ENCODE peak calls at places on chromosome 7, in eight cellular contexts. One of them, this sample, is unnamed.

GRCh38 chr7:81736088-81736487 is 33.8 kb downstream of the HGF start:
- DNase-seq in activated naive CD8-positive, alpha-beta T cell treated with anti-CD3 and anti-CD28 coated beads for 36 hours: no peak
- DNase-seq in NCI-H82: no peak
- DNase-seq in fibroblast of pulmonary artery: peak
- DNase-seq in MM.1S: no peak
- DNase-seq in heart right ventricle: no peak
- DNase-seq in HTR-8/SVneo: no peak
- DNase-seq in T-helper 9 cell: no peak
- DNase-seq in this sample: no peak

GRCh38 chr7:125661677-125662076 is 732.1 kb upstream of the POT1 start:
- DNase-seq in T-helper 9 cell: no peak
- DNase-seq in activated naive CD8-positive, alpha-beta T cell treated with anti-CD3 and anti-CD28 coated beads for 36 hours: no peak
- DNase-seq in NCI-H82: no peak
- DNase-seq in MM.1S: no peak
- DNase-seq in HTR-8/SVneo: no peak
- DNase-seq in heart right ventricle: no peak
- DNase-seq in fibroblast of pulmonary artery: no peak
- DNase-seq in this sample: no peak

GRCh38 chr7:1814089-1814811 is 144.2 kb downstream of the ELFN1 start:
- DNase-seq in fibroblast of pulmonary artery: no peak
- DNase-seq in heart right ventricle: no peak
- DNase-seq in T-helper 9 cell: no peak
- DNase-seq in MM.1S: no peak
- DNase-seq in HTR-8/SVneo: no peak
- DNase-seq in activated naive CD8-positive, alpha-beta T cell treated with anti-CD3 and anti-CD28 coated beads for 36 hours: no peak
- DNase-seq in NCI-H82: peak
- DNase-seq in this sample: no peak

GRCh38 chr7:107995184-107996071 is 7.5 kb downstream of the LAMB1 start:
- DNase-seq in heart right ventricle: no peak
- DNase-seq in T-helper 9 cell: no peak
- DNase-seq in activated naive CD8-positive, alpha-beta T cell treated with anti-CD3 and anti-CD28 coated beads for 36 hours: no peak
- DNase-seq in HTR-8/SVneo: peak
- DNase-seq in MM.1S: no peak
- DNase-seq in NCI-H82: no peak
- DNase-seq in fibroblast of pulmonary artery: peak
- DNase-seq in this sample: peak

GRCh38 chr7:132251327-132251659 is 325.0 kb downstream of the PLXNA4 start:
- DNase-seq in T-helper 9 cell: no peak
- DNase-seq in NCI-H82: no peak
- DNase-seq in activated naive CD8-positive, alpha-beta T cell treated with anti-CD3 and anti-CD28 coated beads for 36 hours: no peak
- DNase-seq in HTR-8/SVneo: no peak
- DNase-seq in MM.1S: no peak
- DNase-seq in heart right ventricle: peak
- DNase-seq in fibroblast of pulmonary artery: no peak
- DNase-seq in this sample: no peak

GRCh38 chr7:3481435-3481834 is 180.4 kb downstream of the SDK1 start:
- DNase-seq in heart right ventricle: no peak
- DNase-seq in MM.1S: no peak
- DNase-seq in HTR-8/SVneo: no peak
- DNase-seq in NCI-H82: no peak
- DNase-seq in T-helper 9 cell: no peak
- DNase-seq in activated naive CD8-positive, alpha-beta T cell treated with anti-CD3 and anti-CD28 coated beads for 36 hours: no peak
- DNase-seq in fibroblast of pulmonary artery: no peak
- DNase-seq in this sample: no peak

GRCh38 chr7:151051108-151051507 is 2.8 kb downstream of the ASIC3 start:
- DNase-seq in MM.1S: peak
- DNase-seq in activated naive CD8-positive, alpha-beta T cell treated with anti-CD3 and anti-CD28 coated beads for 36 hours: peak
- DNase-seq in heart right ventricle: peak
- DNase-seq in HTR-8/SVneo: no peak
- DNase-seq in NCI-H82: no peak
- DNase-seq in T-helper 9 cell: peak
- DNase-seq in fibroblast of pulmonary artery: peak
- DNase-seq in this sample: no peak

GRCh38 chr7:7183061-7183832 is 903 bp downstream of the C1GALT1 start:
- DNase-seq in activated naive CD8-positive, alpha-beta T cell treated with anti-CD3 and anti-CD28 coated beads for 36 hours: peak
- DNase-seq in MM.1S: peak
- DNase-seq in NCI-H82: peak
- DNase-seq in HTR-8/SVneo: peak
- DNase-seq in heart right ventricle: peak
- DNase-seq in T-helper 9 cell: peak
- DNase-seq in fibroblast of pulmonary artery: peak
- DNase-seq in this sample: peak

GRCh38 chr7:32660936-32661335 is 165.6 kb downstream of the AVL9 start:
- DNase-seq in HTR-8/SVneo: no peak
- DNase-seq in MM.1S: no peak
- DNase-seq in heart right ventricle: no peak
- DNase-seq in T-helper 9 cell: no peak
- DNase-seq in NCI-H82: no peak
- DNase-seq in fibroblast of pulmonary artery: no peak
- DNase-seq in activated naive CD8-positive, alpha-beta T cell treated with anti-CD3 and anti-CD28 coated beads for 36 hours: no peak
- DNase-seq in this sample: no peak

GRCh38 chr7:28054531-28055160 is 125.9 kb downstream of the JAZF1 start:
- DNase-seq in T-helper 9 cell: no peak
- DNase-seq in fibroblast of pulmonary artery: no peak
- DNase-seq in HTR-8/SVneo: no peak
- DNase-seq in heart right ventricle: no peak
- DNase-seq in MM.1S: no peak
- DNase-seq in NCI-H82: no peak
- DNase-seq in activated naive CD8-positive, alpha-beta T cell treated with anti-CD3 and anti-CD28 coated beads for 36 hours: no peak
- DNase-seq in this sample: no peak

GRCh38 chr7:101817031-101817929 is at the start of gene CUX1:
- DNase-seq in heart right ventricle: peak
- DNase-seq in T-helper 9 cell: peak
- DNase-seq in activated naive CD8-positive, alpha-beta T cell treated with anti-CD3 and anti-CD28 coated beads for 36 hours: peak
- DNase-seq in NCI-H82: peak
- DNase-seq in HTR-8/SVneo: no peak
- DNase-seq in fibroblast of pulmonary artery: no peak
- DNase-seq in MM.1S: peak
- DNase-seq in this sample: peak

GRCh38 chr7:15459018-15459621 is 102.7 kb downstream of the AGMO start:
- DNase-seq in heart right ventricle: no peak
- DNase-seq in fibroblast of pulmonary artery: peak
- DNase-seq in T-helper 9 cell: no peak
- DNase-seq in HTR-8/SVneo: no peak
- DNase-seq in activated naive CD8-positive, alpha-beta T cell treated with anti-CD3 and anti-CD28 coated beads for 36 hours: no peak
- DNase-seq in NCI-H82: peak
- DNase-seq in MM.1S: no peak
- DNase-seq in this sample: no peak

GRCh38 chr7:33716581-33717477 is 188.5 kb upstream of the BMPER start:
- DNase-seq in MM.1S: peak
- DNase-seq in activated naive CD8-positive, alpha-beta T cell treated with anti-CD3 and anti-CD28 coated beads for 36 hours: no peak
- DNase-seq in T-helper 9 cell: no peak
- DNase-seq in fibroblast of pulmonary artery: peak
- DNase-seq in HTR-8/SVneo: peak
- DNase-seq in NCI-H82: peak
- DNase-seq in heart right ventricle: no peak
- DNase-seq in this sample: peak

GRCh38 chr7:129166745-129167144 is 21.7 kb upstream of the SMO start:
- DNase-seq in activated naive CD8-positive, alpha-beta T cell treated with anti-CD3 and anti-CD28 coated beads for 36 hours: peak
- DNase-seq in NCI-H82: no peak
- DNase-seq in T-helper 9 cell: no peak
- DNase-seq in fibroblast of pulmonary artery: no peak
- DNase-seq in heart right ventricle: no peak
- DNase-seq in MM.1S: no peak
- DNase-seq in HTR-8/SVneo: no peak
- DNase-seq in this sample: no peak

GRCh38 chr7:105429746-105430612 is 41.3 kb upstream of the SRPK2 start:
- DNase-seq in HTR-8/SVneo: peak
- DNase-seq in NCI-H82: peak
- DNase-seq in heart right ventricle: no peak
- DNase-seq in activated naive CD8-positive, alpha-beta T cell treated with anti-CD3 and anti-CD28 coated beads for 36 hours: peak
- DNase-seq in fibroblast of pulmonary artery: peak
- DNase-seq in MM.1S: peak
- DNase-seq in T-helper 9 cell: peak
- DNase-seq in this sample: peak

GRCh38 chr7:136386876-136387275 is 409.7 kb upstream of the MTPN start:
- DNase-seq in activated naive CD8-positive, alpha-beta T cell treated with anti-CD3 and anti-CD28 coated beads for 36 hours: no peak
- DNase-seq in NCI-H82: no peak
- DNase-seq in fibroblast of pulmonary artery: no peak
- DNase-seq in HTR-8/SVneo: no peak
- DNase-seq in T-helper 9 cell: no peak
- DNase-seq in MM.1S: no peak
- DNase-seq in heart right ventricle: no peak
- DNase-seq in this sample: no peak

GRCh38 chr7:121288894-121289293 is 39.9 kb upstream of the WNT16 start:
- DNase-seq in NCI-H82: no peak
- DNase-seq in activated naive CD8-positive, alpha-beta T cell treated with anti-CD3 and anti-CD28 coated beads for 36 hours: no peak
- DNase-seq in HTR-8/SVneo: peak
- DNase-seq in fibroblast of pulmonary artery: peak
- DNase-seq in heart right ventricle: no peak
- DNase-seq in MM.1S: no peak
- DNase-seq in T-helper 9 cell: no peak
- DNase-seq in this sample: peak

GRCh38 chr7:126727930-126728331 is 524.8 kb downstream of the GRM8 start:
- DNase-seq in activated naive CD8-positive, alpha-beta T cell treated with anti-CD3 and anti-CD28 coated beads for 36 hours: peak
- DNase-seq in fibroblast of pulmonary artery: peak
- DNase-seq in HTR-8/SVneo: peak
- DNase-seq in MM.1S: peak
- DNase-seq in NCI-H82: no peak
- DNase-seq in T-helper 9 cell: no peak
- DNase-seq in heart right ventricle: no peak
- DNase-seq in this sample: no peak

GRCh38 chr7:78489423-78489822 is 690.9 kb downstream of the PHTF2 start:
- DNase-seq in heart right ventricle: no peak
- DNase-seq in activated naive CD8-positive, alpha-beta T cell treated with anti-CD3 and anti-CD28 coated beads for 36 hours: no peak
- DNase-seq in T-helper 9 cell: no peak
- DNase-seq in MM.1S: peak
- DNase-seq in fibroblast of pulmonary artery: no peak
- DNase-seq in NCI-H82: peak
- DNase-seq in HTR-8/SVneo: no peak
- DNase-seq in this sample: no peak

GRCh38 chr7:68166525-68166924 is 1169.9 kb downstream of the TYW1 start:
- DNase-seq in HTR-8/SVneo: no peak
- DNase-seq in activated naive CD8-positive, alpha-beta T cell treated with anti-CD3 and anti-CD28 coated beads for 36 hours: no peak
- DNase-seq in fibroblast of pulmonary artery: no peak
- DNase-seq in heart right ventricle: no peak
- DNase-seq in T-helper 9 cell: no peak
- DNase-seq in MM.1S: no peak
- DNase-seq in NCI-H82: peak
- DNase-seq in this sample: no peak

GRCh38 chr7:32257632-32258031 is 187.4 kb upstream of the PDE1C start:
- DNase-seq in T-helper 9 cell: no peak
- DNase-seq in fibroblast of pulmonary artery: no peak
- DNase-seq in HTR-8/SVneo: no peak
- DNase-seq in NCI-H82: peak
- DNase-seq in activated naive CD8-positive, alpha-beta T cell treated with anti-CD3 and anti-CD28 coated beads for 36 hours: no peak
- DNase-seq in heart right ventricle: no peak
- DNase-seq in MM.1S: no peak
- DNase-seq in this sample: no peak

GRCh38 chr7:16060492-16060891 is 360.8 kb downstream of the CRPPA start:
- DNase-seq in activated naive CD8-positive, alpha-beta T cell treated with anti-CD3 and anti-CD28 coated beads for 36 hours: no peak
- DNase-seq in heart right ventricle: no peak
- DNase-seq in NCI-H82: no peak
- DNase-seq in HTR-8/SVneo: no peak
- DNase-seq in T-helper 9 cell: no peak
- DNase-seq in MM.1S: no peak
- DNase-seq in fibroblast of pulmonary artery: peak
- DNase-seq in this sample: peak

This sample was measured in Caki2.